ENCODE peak calls at places on chromosomes 1 and 21, in nine cellular contexts. J, P, L, X, S, D, F, M and A are unnamed samples.

GRCh38 chr1:173489149-173489600 is 12.0 kb downstream of the PRDX6 start:
- DNase-seq in J (no peak), P (no peak), L (peak), X (no peak), S (no peak), D (peak), F (no peak), M (no peak), A (peak)

GRCh38 chr1:205543351-205544305 is 39.2 kb downstream of the CDK18 start:
- DNase-seq in J (peak), P (peak), L (peak), X (peak), S (peak), D (peak), F (peak), M (peak), A (peak)

GRCh38 chr21:29080454-29080930 is 7.0 kb upstream of the CCT8 start:
- DNase-seq in J (no peak), P (peak), L (no peak), X (no peak), S (no peak), D (no peak), F (no peak), M (no peak), A (no peak)

GRCh38 chr1:145960468-145961108 is 2.8 kb upstream of the LIX1L start:
- DNase-seq in J (peak), P (peak), L (peak), X (peak), S (peak), D (peak), F (no peak), M (no peak), A (peak)

GRCh38 chr1:155938220-155938627 is 3.2 kb upstream of the RXFP4 start:
- DNase-seq in J (no peak), P (peak), L (peak), X (peak), S (peak), D (peak), F (peak), M (no peak), A (peak)

GRCh38 chr1:223227031-223227430 is 84.0 kb upstream of the TLR5 start:
- DNase-seq in J (no peak), P (no peak), L (no peak), X (no peak), S (no peak), D (no peak), F (no peak), M (no peak), A (no peak)

GRCh38 chr1:168234846-168235547 is 9.2 kb downstream of the SFT2D2 start:
- DNase-seq in J (no peak), P (no peak), L (peak), X (no peak), S (peak), D (peak), F (peak), M (no peak), A (peak)

GRCh38 chr1:246000638-246001015 is 506.5 kb downstream of the SMYD3 start:
- DNase-seq in J (no peak), P (no peak), L (no peak), X (no peak), S (no peak), D (no peak), F (no peak), M (no peak), A (no peak)

DNA sequence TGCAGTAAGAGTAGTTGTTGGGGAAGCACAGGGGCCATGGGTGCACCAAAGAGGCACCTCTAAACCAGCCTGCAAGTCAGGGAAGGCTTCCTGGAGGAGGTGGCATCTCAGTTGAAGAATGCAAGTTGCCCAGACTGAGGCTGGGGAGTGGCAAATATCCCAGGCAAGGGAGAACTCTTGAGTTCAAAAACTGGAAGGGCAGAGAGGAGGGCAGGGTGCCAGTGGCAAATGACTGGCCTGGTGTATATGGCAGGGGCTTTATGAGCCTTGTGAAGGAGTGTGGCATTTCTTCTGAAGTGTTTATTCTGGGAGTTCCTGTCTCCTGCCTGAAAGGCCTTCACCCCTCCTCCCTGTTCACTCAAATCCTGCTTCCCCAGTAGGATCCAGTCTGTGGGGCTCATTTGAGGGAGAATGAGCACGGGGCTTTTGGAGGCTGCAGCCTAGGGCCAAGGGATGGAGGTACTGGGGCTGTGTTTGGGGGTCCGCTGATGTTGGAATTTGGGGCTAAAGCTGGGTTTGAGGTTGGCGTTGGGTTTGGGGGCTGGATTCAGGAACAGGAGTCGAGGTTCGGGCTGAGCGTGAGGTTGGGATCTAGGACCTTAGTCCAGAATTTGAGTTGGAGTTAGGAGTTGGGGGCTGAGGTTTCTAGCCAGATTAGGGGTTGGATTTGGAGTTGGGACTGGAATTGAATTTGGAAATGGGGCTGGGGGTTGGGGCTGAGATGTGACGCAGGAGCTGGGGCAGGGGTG is at the start of gene TMEM125:
- DNase-seq in J (no peak), P (no peak), L (no peak), X (peak), S (no peak), D (no peak), F (no peak), M (no peak), A (no peak)
- H3K4me3 ChIP-seq in J (peak), P (peak), L (no peak), X (peak), S (no peak), D (no peak), F (peak), M (no peak), A (no peak)

DNA sequence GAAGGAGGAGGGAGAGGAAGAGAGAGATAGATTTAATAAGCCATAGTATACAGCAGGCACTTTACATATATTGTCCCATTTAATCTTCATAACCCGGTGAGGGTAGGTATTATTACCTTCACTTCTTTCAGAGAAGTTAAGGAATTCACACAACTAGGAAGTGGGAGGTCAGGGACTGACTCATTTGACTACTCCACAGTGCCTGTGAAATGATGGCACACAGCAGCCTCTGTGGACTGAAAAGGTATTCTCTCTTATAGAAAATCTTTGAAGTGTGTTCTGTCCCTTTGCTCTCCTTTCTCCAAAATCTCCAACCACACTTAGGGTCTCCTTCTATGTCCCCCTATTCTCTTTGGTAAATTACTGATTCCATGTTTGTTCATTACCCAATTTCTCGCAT is 23.9 kb downstream of the PALMD start:
- DNase-seq in J (no peak), P (no peak), L (no peak), X (no peak), S (no peak), D (no peak), F (no peak), M (no peak), A (no peak)
- TF ChIP-seq CTCF in J (no peak), P (no peak), L (no peak), X (no peak), S (no peak), D (no peak), F (no peak), M (no peak), A (no peak)

GRCh38 chr1:42817976-42818375 is 779 bp upstream of the SVBP start:
- DNase-seq in J (no peak), P (no peak), L (no peak), X (no peak), S (no peak), D (no peak), F (no peak), M (no peak), A (no peak)
- H3K4me3 ChIP-seq in J (peak), P (no peak), L (peak), X (no peak), S (peak), D (peak), F (no peak), M (no peak), A (no peak)

GRCh38 chr1:152502496-152503180 is 8.0 kb upstream of the LCE5A start:
- DNase-seq in J (no peak), P (no peak), L (no peak), X (no peak), S (no peak), D (peak), F (no peak), M (no peak), A (no peak)

GRCh38 chr1:152501704-152502103 is 8.9 kb upstream of the LCE5A start:
- DNase-seq in J (no peak), P (peak), L (no peak), X (no peak), S (no peak), D (peak), F (no peak), M (no peak), A (no peak)

GRCh38 chr1:152495066-152495675 is 15.4 kb upstream of the LCE5A start:
- DNase-seq in J (no peak), P (no peak), L (peak), X (peak), S (no peak), D (peak), F (no peak), M (no peak), A (peak)

GRCh38 chr1:152497273-152497672 is 13.3 kb upstream of the LCE5A start:
- DNase-seq in J (no peak), P (no peak), L (no peak), X (no peak), S (no peak), D (peak), F (no peak), M (no peak), A (no peak)
- TF ChIP-seq CTCF in J (peak), P (no peak), L (no peak), X (no peak), S (no peak), D (peak), F (peak), M (no peak), A (peak)

GRCh38 chr1:8477983-8478362 is 160.1 kb downstream of the SLC45A1 start:
- DNase-seq in J (no peak), P (no peak), L (no peak), X (no peak), S (no peak), D (no peak), F (no peak), M (no peak), A (no peak)

GRCh38 chr1:8478566-8478965 is 160.7 kb downstream of the SLC45A1 start:
- DNase-seq in J (no peak), P (no peak), L (no peak), X (no peak), S (no peak), D (no peak), F (no peak), M (no peak), A (no peak)

GRCh38 chr1:8486047-8486446 is 168.1 kb downstream of the SLC45A1 start:
- DNase-seq in J (no peak), P (no peak), L (no peak), X (no peak), S (no peak), D (no peak), F (no peak), M (no peak), A (no peak)

GRCh38 chr1:8482844-8483436 is 165.0 kb downstream of the SLC45A1 start:
- DNase-seq in J (no peak), P (no peak), L (no peak), X (no peak), S (peak), D (peak), F (no peak), M (no peak), A (peak)

GRCh38 chr1:8481650-8482380 is 163.9 kb downstream of the SLC45A1 start:
- DNase-seq in J (no peak), P (no peak), L (no peak), X (no peak), S (no peak), D (no peak), F (no peak), M (no peak), A (no peak)
- H3K4me3 ChIP-seq in J (no peak), P (no peak), L (no peak), X (no peak), S (no peak), D (no peak), F (no peak), M (no peak), A (no peak)

DNA sequence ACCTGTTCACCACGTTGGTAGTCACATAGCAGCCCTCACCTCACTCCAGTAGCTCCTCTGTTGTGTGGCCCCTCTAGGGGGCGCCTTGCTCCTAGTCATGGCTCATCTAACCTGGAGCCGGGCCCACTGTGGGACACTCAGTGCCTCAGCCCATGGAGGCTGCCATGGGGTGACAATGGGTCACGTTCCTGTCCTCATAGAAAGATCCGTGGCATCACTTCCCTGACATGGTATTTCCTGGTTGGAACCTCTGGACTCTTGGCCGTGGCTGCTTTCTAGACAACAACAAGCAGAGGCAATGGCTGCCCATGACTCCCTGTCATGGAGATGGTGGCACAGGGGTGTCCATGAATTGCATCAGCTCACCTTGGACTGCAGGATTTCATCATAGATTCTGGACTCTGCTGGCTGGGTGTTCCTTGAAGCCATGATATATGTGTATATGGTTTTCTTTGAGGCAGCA is 27.5 kb upstream of the SLAMF6 start:
- DNase-seq in J (peak), P (no peak), L (peak), X (no peak), S (no peak), D (no peak), F (no peak), M (no peak), A (no peak)
- TF ChIP-seq CTCF in J (peak), P (no peak), L (peak), X (no peak), S (no peak), D (no peak), F (no peak), M (no peak), A (no peak)

GRCh38 chr1:21034725-21035628 is 141.7 kb downstream of the EIF4G3 start:
- DNase-seq in J (peak), P (no peak), L (no peak), X (no peak), S (no peak), D (no peak), F (no peak), M (no peak), A (no peak)
- H3K4me3 ChIP-seq in J (no peak), P (no peak), L (no peak), X (no peak), S (no peak), D (no peak), F (no peak), M (no peak), A (no peak)

DNA sequence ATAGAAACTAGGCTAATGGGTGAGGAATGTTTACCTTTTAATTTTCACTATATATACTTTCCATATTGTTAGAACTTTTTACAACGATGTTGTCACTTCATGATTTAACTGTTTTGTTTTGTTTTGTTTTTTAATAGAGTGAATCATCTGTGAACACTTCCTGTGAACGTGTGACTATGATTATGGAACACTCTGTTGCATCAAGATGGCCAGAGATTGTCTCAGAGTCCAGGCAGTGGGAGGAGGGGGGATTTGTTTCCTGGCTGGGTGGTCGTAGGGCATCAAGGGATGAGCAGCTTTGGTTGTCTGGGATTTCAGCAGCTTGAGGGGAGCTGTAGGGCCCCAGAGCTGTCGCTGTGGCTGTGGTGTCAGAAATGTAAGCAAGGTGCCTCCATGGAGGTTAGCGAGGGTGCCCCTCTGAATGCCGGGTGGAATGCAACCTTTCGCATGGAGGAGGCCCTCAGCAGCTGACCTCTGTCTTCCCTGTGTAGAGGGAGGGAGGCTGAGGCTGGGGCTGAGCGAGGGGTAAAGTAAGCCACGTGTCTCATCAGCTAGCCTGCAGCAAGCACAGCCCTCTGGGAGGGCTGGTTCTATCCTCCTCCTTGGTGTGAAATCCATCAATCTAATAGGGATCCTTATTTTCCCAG is 21.4 kb downstream of the NEK2 start:
- DNase-seq in J (no peak), P (no peak), L (no peak), X (no peak), S (no peak), D (no peak), F (no peak), M (no peak), A (peak)
- TF ChIP-seq CTCF in J (no peak), P (no peak), L (no peak), X (no peak), S (no peak), D (no peak), F (no peak), M (no peak), A (no peak)

DNA sequence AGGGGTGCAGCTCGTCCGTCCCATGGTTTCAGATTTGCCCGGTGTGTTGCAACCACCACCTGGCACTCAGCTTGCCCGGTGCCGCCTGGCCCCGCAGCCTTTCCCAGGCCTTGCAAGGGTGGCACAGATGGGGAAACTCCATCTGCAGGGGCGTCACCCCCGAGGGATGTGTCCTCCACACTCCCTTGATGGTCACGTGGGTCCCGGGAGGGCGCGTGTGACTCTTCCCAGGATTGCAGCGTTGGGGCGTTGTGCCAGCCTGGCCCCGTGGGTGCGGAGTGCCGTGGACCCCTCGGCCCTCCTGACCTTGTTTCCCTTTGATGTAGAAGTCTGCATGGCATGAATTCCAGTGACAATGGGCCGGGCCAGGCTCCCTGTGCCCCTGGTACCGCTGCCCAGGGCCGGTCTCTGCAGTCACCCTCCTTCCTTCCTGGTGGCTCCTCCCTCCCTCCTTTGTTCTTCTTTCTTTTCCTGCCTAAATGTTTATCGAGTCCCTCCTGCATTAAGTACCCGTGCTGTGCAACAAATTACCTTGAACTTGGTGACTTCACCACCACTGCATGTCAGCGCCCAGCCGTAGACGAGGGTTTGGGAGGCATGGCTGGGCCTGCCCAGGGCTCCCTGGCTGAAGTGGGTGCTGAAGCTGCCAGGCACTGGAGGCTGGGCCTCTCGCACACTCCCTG is 22.9 kb downstream of the RRP1 start:
- DNase-seq in J (no peak), P (no peak), L (no peak), X (no peak), S (no peak), D (no peak), F (no peak), M (no peak), A (no peak)
- H3K4me3 ChIP-seq in J (peak), P (no peak), L (no peak), X (peak), S (no peak), D (no peak), F (peak), M (no peak), A (no peak)